ENCODE peak calls at places on chromosomes 4 and X, in nine cellular contexts. X is stimulated activated naive CD4-positive, alpha-beta T cell treated with Interleukin-2 at 50 U/mL for 16 hours; O is stimulated activated CD4-positive, alpha-beta T cell treated with anti-CD3 and anti-CD28 coated beads, Interleukin-4, amount 100 ng/mL, for 4 hours; Y is uterus; A is EL; B is fibroblast of lung; V is GM13976; M is SK-N-SH; Z is pons. W is an unnamed sample.

GRCh38 chrX:154458116-154458953 is at the start of gene PLXNA3:
- DNase-seq in X (peak), B (no peak), M (peak), O (peak), V (peak), Y (no peak), A (peak), Z (no peak), W (peak)

GRCh38 chrX:53091354-53091753 is 2.6 kb upstream of the KANTR start:
- DNase-seq in M (no peak), B (no peak), O (no peak), Z (no peak), X (no peak), Y (no peak), A (no peak), V (no peak), W (no peak)

GRCh38 chr4:169957785-169958184 is 68.4 kb downstream of the MFAP3L start:
- DNase-seq in Z (no peak), M (no peak), B (no peak), X (no peak), A (no peak), Y (no peak), V (no peak), O (no peak), W (no peak)

GRCh38 chrX:119984652-119985051 is 41.1 kb upstream of the NKAP start:
- DNase-seq in A (no peak), Z (no peak), B (no peak), M (no peak), Y (no peak), O (no peak), V (no peak), X (no peak), W (no peak)

GRCh38 chrX:154727418-154728323 is 23.2 kb downstream of the GAB3 start:
- DNase-seq in M (no peak), B (peak), Y (peak), V (no peak), A (peak), Z (no peak), X (no peak), O (no peak), W (no peak)

GRCh38 chrX:119981286-119982070 is 37.9 kb upstream of the NKAP start:
- DNase-seq in V (peak), Z (peak), M (peak), A (peak), Y (no peak), X (no peak), O (no peak), B (peak), W (peak)

GRCh38 chrX:11499076-11500044 is 166.4 kb downstream of the ARHGAP6 start:
- DNase-seq in M (no peak), V (no peak), Y (no peak), Z (no peak), O (no peak), B (peak), X (no peak), A (peak), W (peak)

GRCh38 chr4:152041304-152041703 is 280.5 kb upstream of the GATB start:
- DNase-seq in X (no peak), Z (no peak), B (no peak), O (no peak), V (peak), M (no peak), A (no peak), Y (no peak), W (no peak)

GRCh38 chr4:155544547-155544946 is 122.1 kb upstream of the GUCY1A1 start:
- DNase-seq in Z (no peak), O (no peak), M (no peak), Y (no peak), V (no peak), X (no peak), A (no peak), B (no peak), W (no peak)

GRCh38 chrX:2397229-2397628 is 103.5 kb downstream of the DHRSX start:
- DNase-seq in V (no peak), Y (no peak), X (no peak), Z (no peak), O (no peak), B (no peak), A (no peak), M (no peak), W (no peak)

W was measured in hepatic stellate cell.